ENCODE peak calls at places on chromosomes 6 and 20, in five cellular contexts. L is hepatocyte, I is fibroblast of lung, Q is SK-N-SH, A is GM23248. R is an unnamed sample.
A peak's percentile ranks its signal among the peaks of the same experiment; 100 is the strongest.

GRCh38 chr6:89035252-89036106 is 45.1 kb upstream of the PNRC1 start:
- DNase-seq in I (peak; percentile 100), Q (no peak), A (peak; percentile 99), L (peak; percentile 90), R (no peak)

GRCh38 chr6:77089776-77090175 is 373.5 kb downstream of the HTR1B start:
- DNase-seq in I (no peak), L (no peak), A (peak; percentile 8), Q (no peak), R (no peak)

GRCh38 chr6:135322427-135323201 is 141.5 kb downstream of the MYB start:
- DNase-seq in Q (no peak), L (no peak), I (no peak), A (no peak), R (no peak)

GRCh38 chr6:117870477-117871243 is 36.4 kb upstream of the SLC35F1 start:
- DNase-seq in Q (no peak), A (no peak), I (no peak), L (no peak), R (no peak)

GRCh38 chr20:47167846-47168245 is 188.7 kb downstream of the ZMYND8 start:
- DNase-seq in A (no peak), L (no peak), I (no peak), Q (no peak), R (no peak)

GRCh38 chr6:35139924-35140524 is 1.1 kb downstream of the TCP11 start:
- DNase-seq in Q (peak; percentile 70), I (peak; percentile 84), A (peak; percentile 74), L (peak; percentile 78), R (peak; percentile 85)

GRCh38 chr6:125906158-125906998 is 50.2 kb upstream of the HINT3 start:
- DNase-seq in L (peak; percentile 45), Q (peak; percentile 29), I (peak; percentile 48), A (peak; percentile 41), R (peak; percentile 81)

GRCh38 chr6:163455553-163455952 is 41.0 kb downstream of the QKI start:
- DNase-seq in I (no peak), L (no peak), Q (no peak), A (peak; percentile 45), R (no peak)

GRCh38 chr6:109978174-109979032 is at the start of gene GPR6:
- DNase-seq in I (peak; percentile 48), A (peak; percentile 64), L (peak; percentile 90), Q (peak; percentile 76), R (peak; percentile 44)

GRCh38 chr6:137816133-137816579 is 50.9 kb upstream of the TNFAIP3 start:
- DNase-seq in I (no peak), Q (no peak), A (no peak), L (no peak), R (no peak)

GRCh38 chr6:104218132-104218531 is 641.6 kb downstream of the HACE1 start:
- DNase-seq in I (no peak), L (no peak), Q (no peak), A (no peak), R (no peak)

GRCh38 chr6:166907373-166907841 is 48.9 kb downstream of the RNASET2 start:
- DNase-seq in L (no peak), I (no peak), A (no peak), Q (no peak), R (peak; percentile 50)

GRCh38 chr20:35179292-35180212 is 7.7 kb downstream of the PROCR start:
- DNase-seq in Q (no peak), A (no peak), L (no peak), I (no peak), R (no peak)

GRCh38 chr6:35737413-35738211 is 780 bp downstream of the ARMC12 start:
- DNase-seq in A (peak; percentile 86), L (peak; percentile 86), Q (peak; percentile 79), I (peak; percentile 94), R (peak; percentile 92)

GRCh38 chr6:32073066-32073465 is 34.9 kb downstream of the CYP21A2 start:
- DNase-seq in A (no peak), Q (no peak), I (no peak), L (no peak), R (no peak)

GRCh38 chr20:19515074-19515473 is 243.0 kb upstream of the RIN2 start:
- DNase-seq in A (no peak), Q (no peak), I (no peak), L (no peak), R (no peak)

GRCh38 chr20:24468401-24469115 is 871 bp upstream of the SYNDIG1 start:
- DNase-seq in I (no peak), Q (no peak), L (no peak), A (no peak), R (no peak)
- H2AFZ ChIP-seq in I (no peak overlapping the region), Q (no peak overlapping the region), L (peak overlapping the region; percentile 66), A (peak overlapping the region; percentile 84), R (no peak overlapping the region)

DNA sequence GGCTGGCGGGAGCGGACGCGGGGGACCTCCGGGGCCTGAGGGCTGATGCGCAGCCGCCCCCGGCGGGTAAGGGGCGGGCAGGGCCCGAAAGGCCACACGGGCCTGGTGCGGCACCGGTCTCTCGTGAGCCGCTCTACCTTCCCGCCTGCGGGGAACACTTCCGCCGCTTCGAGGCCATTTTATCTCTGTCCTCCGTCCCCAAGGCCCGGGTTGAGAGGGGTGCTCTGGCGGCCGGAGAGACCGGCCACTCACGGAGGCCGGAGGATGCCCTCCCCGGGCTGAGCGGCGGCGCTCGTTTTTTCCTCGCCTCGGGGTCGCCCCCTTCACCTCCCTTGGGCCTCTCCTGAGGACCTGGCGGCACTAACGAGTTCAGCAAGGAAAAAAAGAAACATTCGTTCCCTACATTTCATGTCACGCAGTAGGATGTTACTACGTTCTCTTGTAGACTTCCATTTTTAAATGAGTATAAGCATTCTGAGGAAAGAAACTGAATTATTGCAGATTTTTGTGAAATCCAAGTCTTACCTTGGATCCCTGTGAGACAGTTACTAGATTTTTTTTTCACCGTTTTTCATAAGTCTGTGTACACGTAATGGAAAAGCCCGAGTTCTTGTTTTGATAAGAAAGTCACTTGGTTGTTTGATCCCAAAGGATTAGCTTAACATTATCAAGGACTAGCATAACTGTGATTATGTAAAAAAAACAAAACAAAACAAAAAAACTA is 573 bp downstream of the WTAP start:
- DNase-seq in Q (no peak), I (peak; percentile 39), A (peak; percentile 68), L (peak; percentile 28), R (peak; percentile 74)
- H2AFZ ChIP-seq in Q (peak overlapping the region; percentile 27), I (no peak overlapping the region), A (peak overlapping the region; percentile 7), L (peak overlapping the region; percentile 6), R (no peak overlapping the region)

DNA sequence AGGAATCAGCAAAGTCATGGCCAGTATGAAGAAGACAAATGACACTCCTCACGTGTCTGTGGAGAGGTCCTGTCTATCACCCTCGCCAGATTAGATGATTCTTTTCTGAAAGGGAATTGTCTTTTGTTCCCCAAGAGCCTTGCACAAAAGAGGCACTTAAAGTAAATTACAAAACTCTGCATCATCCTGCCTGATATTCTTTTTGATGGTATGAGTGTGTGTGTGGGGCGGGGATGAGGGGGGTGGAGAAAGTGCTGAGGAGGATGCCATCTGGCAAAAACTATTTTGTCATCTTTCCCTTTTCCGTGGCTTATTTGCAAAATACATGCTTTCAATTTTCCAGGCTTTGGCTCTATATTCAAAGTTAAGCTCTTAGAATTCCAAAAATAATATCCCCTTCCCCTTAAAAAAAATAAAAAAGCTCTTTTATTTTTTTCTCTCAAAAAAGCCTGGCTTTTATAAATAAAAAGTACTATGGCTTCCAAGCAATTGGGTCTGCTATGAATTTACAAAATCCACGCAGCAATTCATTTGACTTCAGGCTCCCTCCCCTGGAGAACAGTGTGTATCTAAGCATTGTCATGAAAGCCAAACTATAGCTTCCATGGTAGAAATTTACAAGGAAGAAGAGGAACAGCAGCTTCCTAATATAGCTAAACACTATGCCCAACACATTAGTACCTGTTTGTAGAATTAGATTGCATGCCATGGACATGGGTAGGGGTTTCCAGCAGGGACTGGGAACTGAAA is 185.1 kb upstream of the ARG1 start:
- DNase-seq in A (peak; percentile 73), I (no peak), L (no peak), Q (no peak), R (no peak)
- H2AFZ ChIP-seq in A (no peak overlapping the region), I (no peak overlapping the region), L (no peak overlapping the region), Q (no peak overlapping the region), R (no peak overlapping the region)

GRCh38 chr20:24994186-24994465 is 1.6 kb upstream of the APMAP start:
- DNase-seq in Q (no peak), I (no peak), L (no peak), A (no peak), R (no peak)
- H2AFZ ChIP-seq in Q (peak overlapping the region; percentile 5), I (no peak overlapping the region), L (no peak overlapping the region), A (no peak overlapping the region), R (peak overlapping the region; percentile 80)

GRCh38 chr6:155262655-155263054 is 1.2 kb upstream of the CLDN20 start:
- DNase-seq in I (no peak), Q (no peak), A (no peak), L (no peak), R (no peak)

GRCh38 chr6:155261146-155261900 is 2.5 kb upstream of the CLDN20 start:
- DNase-seq in Q (no peak), I (no peak), L (no peak), A (no peak), R (no peak)

GRCh38 chr6:155265843-155266535 is 2.2 kb downstream of the CLDN20 start:
- DNase-seq in L (no peak), A (peak; percentile 44), Q (no peak), I (no peak), R (no peak)

GRCh38 chr6:155264704-155265320 is 999 bp downstream of the CLDN20 start:
- DNase-seq in L (no peak), A (peak; percentile 62), Q (peak; percentile 73), I (no peak), R (no peak)

DNA sequence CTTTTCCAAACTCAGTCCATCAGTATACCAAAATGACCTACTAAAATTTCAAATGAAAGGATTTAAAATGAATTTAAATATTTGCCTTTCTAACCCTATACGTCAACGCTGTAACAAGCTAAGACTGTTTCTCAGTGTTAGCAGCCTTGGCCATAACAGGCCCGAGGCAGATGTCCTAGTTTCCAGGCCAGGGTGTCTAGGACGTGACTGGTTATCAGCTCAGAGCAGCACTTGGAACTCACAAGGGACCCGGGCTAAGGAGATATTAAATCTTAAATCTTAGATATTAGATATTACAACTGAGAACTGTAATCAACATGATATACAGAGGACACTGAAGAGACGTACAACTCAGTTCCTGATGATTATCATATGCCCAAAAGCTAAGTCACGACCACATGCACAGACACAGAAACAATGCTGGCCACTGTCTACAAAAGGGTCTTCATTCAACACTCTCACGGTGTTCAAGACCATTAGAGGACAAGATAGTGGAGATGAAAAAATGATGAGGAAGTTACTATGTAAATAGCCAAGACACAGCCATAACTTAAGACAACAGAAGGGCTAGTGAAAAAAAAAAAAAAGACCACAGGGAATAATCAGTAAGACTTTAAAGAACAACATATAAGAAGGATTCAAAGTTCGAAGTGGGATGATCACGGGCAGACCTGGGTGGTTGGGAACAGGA is at the start of gene CLDN20:
- DNase-seq in A (no peak), L (no peak), Q (no peak), I (no peak), R (no peak)
- H2AFZ ChIP-seq in A (peak within 1 kb of the TSS; percentile 80), L (no peak within 1 kb of the TSS), Q (no peak within 1 kb of the TSS), I (peak within 1 kb of the TSS; percentile 38), R (no peak within 1 kb of the TSS)

DNA sequence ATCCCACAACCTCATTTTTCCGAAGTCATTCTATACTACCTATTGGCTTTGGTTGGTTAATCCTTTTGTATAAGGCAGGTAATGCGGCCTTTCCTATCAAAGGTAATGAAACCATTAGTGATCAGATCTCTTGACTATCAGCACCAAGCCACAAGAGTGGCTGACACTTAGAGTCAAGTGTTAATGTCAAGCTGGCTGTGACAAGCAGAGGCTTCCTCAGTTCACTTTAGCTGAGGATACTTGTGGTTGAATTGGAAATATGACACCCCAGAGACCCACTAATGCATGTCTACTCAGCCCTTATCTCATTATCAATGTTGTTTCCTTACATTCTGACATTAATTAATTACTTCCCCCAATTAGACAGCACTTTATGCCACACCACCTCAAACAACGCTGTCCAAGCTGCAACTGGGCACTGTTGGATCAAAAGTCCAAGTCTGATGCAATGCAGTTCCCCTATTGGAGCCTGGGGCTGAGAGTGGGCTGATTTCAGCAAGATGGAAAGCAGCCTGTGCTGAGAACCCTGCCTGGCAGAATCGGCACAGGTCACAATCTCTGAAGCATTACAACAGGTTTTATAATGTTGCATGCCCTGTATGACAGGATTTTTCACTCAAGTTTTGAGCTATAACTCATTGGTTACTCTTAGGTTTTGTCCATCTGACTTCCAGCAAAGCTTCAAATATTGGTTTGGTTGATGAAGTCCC is 273.5 kb downstream of the COL12A1 start:
- DNase-seq in I (peak; percentile 37), A (peak; percentile 10), L (peak; percentile 10), Q (no peak), R (no peak)
- H2AFZ ChIP-seq in I (no peak overlapping the region), A (no peak overlapping the region), L (no peak overlapping the region), Q (no peak overlapping the region), R (no peak overlapping the region)

R was measured in Karpas-422.